ENCODE peak calls at places on chromosomes 12 and 14, in nine cellular contexts. F is Peyer's patch, S is thyroid gland, E is gastrocnemius medialis, P is HCT116, O is A549, L is heart left ventricle, X is spleen, T is ovary. Q is an unnamed sample. For H3K4me1, the result is how much of the 10 kb centered on the place peaks cover.

GRCh38 chr14:95126906-95127530 is 30.3 kb downstream of the DICER1 start:
- DNase-seq in F (no peak), S (no peak), E (no peak), P (no peak), O (no peak), L (no peak), X (no peak), T (no peak), Q (no peak)

GRCh38 chr12:29428630-29429029 is 47.7 kb upstream of the ERGIC2 start:
- DNase-seq in F (no peak), S (no peak), E (no peak), P (peak), O (no peak), L (no peak), X (no peak), T (no peak), Q (no peak)

GRCh38 chr12:91651728-91652127 is 469.1 kb upstream of the DCN start:
- DNase-seq in F (no peak), S (no peak), E (no peak), P (no peak), O (no peak), L (no peak), X (no peak), T (no peak), Q (no peak)

GRCh38 chr14:57578427-57579220 is 85.0 kb upstream of the CCDC198 start:
- DNase-seq in F (no peak), S (no peak), E (no peak), P (no peak), O (no peak), L (no peak), X (no peak), T (no peak), Q (no peak)

GRCh38 chr12:54935235-54935951 is 49.2 kb downstream of the TESPA1 start:
- DNase-seq in F (no peak), S (no peak), E (no peak), P (peak), O (peak), L (no peak), X (no peak), T (no peak), Q (peak)

GRCh38 chr12:83763425-83763824 is 1076.7 kb downstream of the TMTC2 start:
- DNase-seq in F (no peak), S (no peak), E (no peak), P (no peak), O (no peak), L (no peak), X (no peak), T (no peak), Q (no peak)

GRCh38 chr12:67698711-67699603 is 50.4 kb downstream of the DYRK2 start:
- DNase-seq in F (no peak), S (no peak), E (no peak), P (no peak), O (no peak), L (no peak), X (no peak), T (no peak), Q (no peak)

GRCh38 chr12:80709811-80710726 is 2.6 kb downstream of the MYF6 start:
- DNase-seq in F (no peak), S (no peak), E (peak), P (peak), O (no peak), L (no peak), X (no peak), T (no peak), Q (peak)

GRCh38 chr12:103495783-103496456 is at the start of gene C12orf42:
- DNase-seq in F (peak), S (peak), E (no peak), P (peak), O (peak), L (no peak), X (no peak), T (no peak), Q (peak)

GRCh38 chr12:87112946-87113345 is 856.8 kb upstream of the MGAT4C start:
- DNase-seq in F (no peak), S (no peak), E (no peak), P (no peak), O (no peak), L (no peak), X (no peak), T (no peak), Q (no peak)

GRCh38 chr12:105935981-105936380 is 202.8 kb downstream of the NUAK1 start:
- DNase-seq in F (no peak), S (no peak), E (no peak), P (no peak), O (no peak), L (no peak), X (no peak), T (no peak), Q (no peak)

GRCh38 chr12:131253376-131254026 is 299.8 kb downstream of the ADGRD1 start:
- DNase-seq in F (no peak), S (no peak), E (no peak), P (no peak), O (no peak), L (no peak), X (no peak), T (no peak), Q (no peak)

GRCh38 chr12:62625238-62625637 is 158.6 kb downstream of the MON2 start:
- DNase-seq in F (no peak), S (peak), E (no peak), P (no peak), O (no peak), L (no peak), X (no peak), T (no peak), Q (peak)

GRCh38 chr12:117188961-117189724 is 1.1 kb downstream of the FBXO21 start:
- DNase-seq in F (no peak), S (peak), E (no peak), P (no peak), O (no peak), L (no peak), X (no peak), T (peak), Q (no peak)

GRCh38 chr14:22819191-22819988 is 4.2 kb upstream of the SLC7A7 start:
- DNase-seq in F (peak), S (peak), E (no peak), P (no peak), O (no peak), L (no peak), X (peak), T (no peak), Q (peak)

GRCh38 chr12:113061061-113061694 is 4.6 kb downstream of the DTX1 start:
- DNase-seq in F (no peak), S (peak), E (no peak), P (no peak), O (no peak), L (no peak), X (peak), T (no peak), Q (no peak)

GRCh38 chr12:10408842-10409241 is 715 bp downstream of the KLRC4 start:
- DNase-seq in F (no peak), S (no peak), E (no peak), P (no peak), O (no peak), L (no peak), X (no peak), T (no peak), Q (no peak)

GRCh38 chr12:82650627-82651337 is 35.9 kb upstream of the TMTC2 start:
- DNase-seq in F (peak), S (no peak), E (no peak), P (peak), O (peak), L (no peak), X (no peak), T (no peak), Q (no peak)

GRCh38 chr14:50533806-50534205 is 1.4 kb upstream of the MAP4K5 start:
- DNase-seq in F (no peak), S (no peak), E (no peak), P (no peak), O (no peak), L (no peak), X (no peak), T (no peak), Q (no peak)

GRCh38 chr12:51377099-51377984 is 13.9 kb downstream of the GALNT6 start:
- DNase-seq in F (no peak), S (peak), E (no peak), P (no peak), O (no peak), L (no peak), X (peak), T (no peak), Q (peak)

GRCh38 chr12:27523305-27523641 is 733 bp upstream of the PPFIBP1 start:
- DNase-seq in F (no peak), S (no peak), E (no peak), P (no peak), O (no peak), L (no peak), X (no peak), T (no peak), Q (no peak)

GRCh38 chr14:21093769-21094681 is 4.4 kb downstream of the ZNF219 start:
- DNase-seq in F (no peak), S (peak), E (no peak), P (no peak), O (no peak), L (no peak), X (no peak), T (no peak), Q (no peak)

GRCh38 chr14:91108941-91109611 is 4.8 kb upstream of the DGLUCY start:
- DNase-seq in F (peak), S (peak), E (peak), P (no peak), O (no peak), L (no peak), X (no peak), T (no peak), Q (no peak)

GRCh38 chr14:100072783-100073346 is 7.6 kb downstream of the EVL start:
- DNase-seq in F (peak), S (peak), E (no peak), P (peak), O (no peak), L (no peak), X (peak), T (no peak), Q (peak)
- TF ChIP-seq CTCF in F (no peak), S (peak), E (no peak), P (peak), O (no peak), L (no peak), X (no peak), T (no peak), Q (no peak)

GRCh38 chr14:74619672-74620131 is 7.7 kb upstream of the LTBP2 start:
- DNase-seq in F (peak), S (peak), E (peak), P (no peak), O (peak), L (peak), X (no peak), T (peak), Q (peak)
- TF ChIP-seq POLR2A in F (no peak), S (no peak), E (no peak), P (no peak), O (no peak), L (no peak), X (no peak), T (no peak), Q (no peak)

DNA sequence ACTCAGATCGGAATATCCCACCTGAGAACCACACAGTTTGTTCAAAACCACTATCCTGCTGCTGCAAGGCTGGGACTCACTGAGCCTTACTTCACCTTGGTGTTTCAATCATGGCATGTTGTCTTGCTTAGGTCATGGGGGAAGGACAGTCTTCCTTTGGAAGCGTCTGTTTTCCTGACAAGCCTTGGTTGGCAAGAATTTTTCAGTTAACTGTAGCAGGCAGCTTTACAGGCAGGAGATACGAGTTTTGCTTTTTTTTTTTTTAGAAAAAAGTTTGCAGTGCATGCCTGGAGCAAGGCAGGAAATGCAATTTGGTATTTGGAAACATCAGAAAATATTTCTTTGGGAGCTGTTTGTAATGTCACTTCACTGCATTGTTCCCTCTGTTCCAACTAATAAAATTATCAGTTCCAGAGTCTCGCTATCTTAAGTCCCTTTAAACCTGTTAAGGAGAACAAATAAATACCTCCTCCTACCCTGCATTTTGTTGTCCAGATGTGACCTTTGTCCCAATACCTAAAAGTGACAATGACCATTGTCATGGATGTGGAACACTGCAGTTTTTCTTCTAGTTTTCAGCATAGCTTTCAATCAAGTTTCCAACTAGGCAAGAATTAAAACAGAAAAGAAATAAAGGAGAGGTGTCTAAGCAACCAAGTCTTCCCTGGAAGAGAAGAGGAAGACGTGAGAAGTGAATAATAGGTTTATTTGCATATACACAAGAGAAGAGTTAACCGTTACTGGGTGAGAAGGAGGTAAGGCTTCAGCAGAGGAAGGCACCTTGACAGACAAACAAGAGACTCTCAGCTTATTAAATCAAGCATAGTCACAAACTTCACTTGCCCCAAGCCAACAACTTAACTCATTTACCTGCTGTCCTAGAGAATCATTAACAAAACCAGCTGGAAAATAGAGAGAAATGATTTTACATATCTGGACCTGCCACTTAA is 71.4 kb upstream of the ACTN1 start:
- DNase-seq in F (no peak), S (no peak), E (no peak), P (no peak), O (no peak), L (no peak), X (no peak), T (no peak), Q (no peak)
- H3K4me1 ChIP-seq in F (under half), S (half or more), E (under half), P (under half), O (under half), L (under half), X (half or more), T (under half), Q (half or more)

GRCh38 chr12:52440821-52441319 is 6.7 kb upstream of the KRT75 start:
- DNase-seq in F (no peak), S (no peak), E (no peak), P (peak), O (no peak), L (no peak), X (no peak), T (no peak), Q (no peak)

GRCh38 chr12:52441320-52441911 is 7.2 kb upstream of the KRT75 start:
- DNase-seq in F (no peak), S (no peak), E (no peak), P (peak), O (no peak), L (no peak), X (no peak), T (no peak), Q (no peak)

GRCh38 chr12:52443966-52444365 is 8.0 kb downstream of the KRT6B start:
- DNase-seq in F (no peak), S (no peak), E (no peak), P (no peak), O (no peak), L (no peak), X (no peak), T (no peak), Q (no peak)

GRCh38 chr12:52444647-52445595 is 7.0 kb downstream of the KRT6B start:
- DNase-seq in F (no peak), S (no peak), E (no peak), P (no peak), O (no peak), L (no peak), X (no peak), T (no peak), Q (no peak)

GRCh38 chr12:52442600-52443061 is 8.5 kb upstream of the KRT75 start:
- DNase-seq in F (no peak), S (peak), E (no peak), P (peak), O (peak), L (no peak), X (no peak), T (no peak), Q (no peak)
- TF ChIP-seq CTCF in F (no peak), S (no peak), E (no peak), P (peak), O (peak), L (no peak), X (no peak), T (no peak), Q (no peak)

GRCh38 chr14:70906785-70907171 is 481 bp upstream of the PCNX1 start:
- DNase-seq in F (no peak), S (no peak), E (no peak), P (no peak), O (no peak), L (no peak), X (no peak), T (no peak), Q (no peak)
- TF ChIP-seq POLR2A in F (no peak), S (no peak), E (no peak), P (no peak), O (no peak), L (no peak), X (no peak), T (no peak), Q (no peak)

DNA sequence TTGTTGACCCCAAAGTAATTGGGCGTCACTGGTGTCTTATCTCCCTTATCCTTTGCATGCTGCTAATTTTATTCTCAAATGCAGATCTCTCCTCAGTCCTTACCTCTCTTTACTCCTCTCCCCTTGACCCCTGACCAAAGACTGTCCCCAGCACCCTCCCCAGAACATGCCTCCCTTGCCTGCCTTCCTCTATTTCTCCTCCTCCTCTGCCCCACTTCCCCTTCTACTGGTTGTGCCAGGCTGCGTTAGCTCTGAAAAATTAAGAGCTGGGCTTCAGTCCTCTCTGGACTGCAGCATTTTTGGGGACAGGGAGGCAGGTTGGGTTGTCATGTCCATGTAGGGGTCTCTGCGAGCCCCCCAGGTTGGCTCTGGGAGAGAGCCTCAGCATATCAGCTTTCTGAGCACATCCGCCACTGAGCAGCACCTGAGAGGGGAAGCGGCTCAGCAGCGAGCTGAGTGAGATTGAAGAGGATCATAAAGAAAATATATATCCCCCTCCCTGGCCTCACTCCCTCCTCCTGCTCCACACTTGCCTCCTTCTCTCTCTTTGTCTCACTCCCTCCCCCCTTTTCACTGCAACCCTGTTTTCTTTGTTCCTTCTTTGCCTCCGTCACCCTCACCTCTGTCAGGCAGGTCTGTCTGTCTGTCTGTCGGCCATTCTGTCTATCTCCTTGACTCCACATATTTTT is 6.4 kb upstream of the CISTR start:
- DNase-seq in F (no peak), S (no peak), E (no peak), P (no peak), O (no peak), L (no peak), X (no peak), T (no peak), Q (no peak)
- H3K4me1 ChIP-seq in F (under half), S (under half), E (under half), P (under half), O (under half), L (under half), X (under half), T (under half), Q (under half)

DNA sequence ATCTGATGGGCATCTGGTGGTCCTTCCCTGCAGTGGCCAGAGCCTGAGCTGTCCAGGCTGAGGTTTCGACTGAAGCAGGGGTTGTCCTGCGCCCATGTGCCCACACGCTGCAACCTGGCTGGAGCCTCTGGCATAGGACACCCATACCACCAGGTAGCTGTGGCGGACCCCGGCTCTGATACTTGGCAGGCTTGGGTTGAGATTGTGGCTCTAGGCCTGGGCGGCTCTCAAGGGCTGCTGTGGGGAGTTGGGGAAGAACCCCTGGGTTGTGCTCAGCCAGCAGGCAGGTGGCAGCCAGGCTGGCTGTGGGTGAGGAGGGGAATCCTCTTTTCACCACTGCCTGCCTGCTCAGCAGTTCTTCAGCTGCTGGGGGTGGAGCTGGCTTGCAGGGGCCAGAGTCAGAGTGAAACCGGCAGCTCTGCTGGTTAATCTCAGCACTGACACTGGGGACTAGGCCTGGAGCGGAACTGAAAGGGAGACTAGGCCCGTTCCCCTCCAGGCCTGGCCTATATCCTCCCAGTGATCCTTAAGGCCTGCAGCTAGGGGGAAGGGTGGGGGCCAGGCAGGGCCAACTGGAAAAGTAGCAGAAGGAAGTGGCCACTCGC is 39.1 kb downstream of the SH2B3 start:
- DNase-seq in F (peak), S (peak), E (peak), P (no peak), O (no peak), L (peak), X (peak), T (peak), Q (peak)
- TF ChIP-seq CTCF in F (no peak), S (no peak), E (no peak), P (no peak), O (no peak), L (peak), X (peak), T (no peak), Q (peak)

GRCh38 chr12:57434517-57435223 is at the start of gene INHBC:
- DNase-seq in F (peak), S (peak), E (no peak), P (no peak), O (no peak), L (no peak), X (peak), T (no peak), Q (no peak)
- TF ChIP-seq POLR2A in F (no peak), S (no peak), E (no peak), P (no peak), O (no peak), L (no peak), X (no peak), T (no peak), Q (no peak)

Q was measured in upper lobe of left lung.